ENCODE peak calls at places on chromosomes 13 and 19, in five cellular contexts. One of them, this sample, is unnamed.

GRCh38 chr19:48290341-48290922 is 20.6 kb downstream of the ZNF114 start:
- DNase-seq in NAMALWA: no peak
- DNase-seq in CD8-positive, alpha-beta memory T cell: no peak
- DNase-seq in cardiac fibroblast: peak
- DNase-seq in H1: peak
- DNase-seq in this sample: no peak

GRCh38 chr19:681029-681626 is 4.9 kb downstream of the FSTL3 start:
- DNase-seq in H1: no peak
- DNase-seq in CD8-positive, alpha-beta memory T cell: peak
- DNase-seq in NAMALWA: no peak
- DNase-seq in cardiac fibroblast: no peak
- DNase-seq in this sample: no peak

GRCh38 chr19:7088999-7089398 is 19.5 kb downstream of the ZNF557 start:
- DNase-seq in CD8-positive, alpha-beta memory T cell: no peak
- DNase-seq in H1: no peak
- DNase-seq in cardiac fibroblast: no peak
- DNase-seq in NAMALWA: no peak
- DNase-seq in this sample: no peak

GRCh38 chr19:15563931-15564330 is 51.1 kb upstream of the CYP4F8 start:
- DNase-seq in NAMALWA: no peak
- DNase-seq in H1: no peak
- DNase-seq in CD8-positive, alpha-beta memory T cell: no peak
- DNase-seq in cardiac fibroblast: no peak
- DNase-seq in this sample: no peak

GRCh38 chr19:19053508-19054314 is 10.1 kb upstream of the SLC25A42 start:
- DNase-seq in cardiac fibroblast: peak
- DNase-seq in H1: peak
- DNase-seq in NAMALWA: peak
- DNase-seq in CD8-positive, alpha-beta memory T cell: peak
- DNase-seq in this sample: no peak

GRCh38 chr19:55340784-55341147 is 1.1 kb downstream of the KMT5C start:
- DNase-seq in NAMALWA: no peak
- DNase-seq in cardiac fibroblast: no peak
- DNase-seq in H1: no peak
- DNase-seq in CD8-positive, alpha-beta memory T cell: no peak
- DNase-seq in this sample: no peak

GRCh38 chr19:55116232-55117062 is 990 bp downstream of the PPP1R12C start:
- DNase-seq in NAMALWA: peak
- DNase-seq in cardiac fibroblast: peak
- DNase-seq in CD8-positive, alpha-beta memory T cell: peak
- DNase-seq in H1: peak
- DNase-seq in this sample: no peak

GRCh38 chr19:39874404-39874803 is 28.2 kb upstream of the FBL start:
- DNase-seq in CD8-positive, alpha-beta memory T cell: no peak
- DNase-seq in NAMALWA: no peak
- DNase-seq in H1: no peak
- DNase-seq in cardiac fibroblast: no peak
- DNase-seq in this sample: no peak

GRCh38 chr13:112752711-112753541 is 63.1 kb downstream of the ATP11A start:
- DNase-seq in CD8-positive, alpha-beta memory T cell: no peak
- DNase-seq in cardiac fibroblast: no peak
- DNase-seq in H1: no peak
- DNase-seq in NAMALWA: no peak
- DNase-seq in this sample: no peak

GRCh38 chr13:95781016-95781415 is 104.1 kb downstream of the DNAJC3 start:
- DNase-seq in NAMALWA: no peak
- DNase-seq in CD8-positive, alpha-beta memory T cell: no peak
- DNase-seq in H1: no peak
- DNase-seq in cardiac fibroblast: no peak
- DNase-seq in this sample: no peak

GRCh38 chr13:105773887-105774538 is 761.4 kb downstream of the EFNB2 start:
- DNase-seq in CD8-positive, alpha-beta memory T cell: no peak
- DNase-seq in NAMALWA: no peak
- DNase-seq in H1: no peak
- DNase-seq in cardiac fibroblast: peak
- DNase-seq in this sample: no peak

This sample was measured in suprapubic skin.